ENCODE peak calls at places on chromosomes 13 and 19, in four cellular contexts. One of them, this sample, is unnamed.

GRCh38 chr19:40982594-40983101 is 8.4 kb upstream of the CYP2B6 start:
- ATAC-seq in activated T-cell treated with anti-CD3 and anti-CD28 coated beads, Interleukin-2, amount 50 U/mL, for 72 hours: no peak
- ATAC-seq in stimulated activated effector memory CD8-positive, alpha-beta T cell treated with anti-CD3 and anti-CD28 coated beads, Interleukin-12 subunit alpha, Interleukin-12 subunit beta, amount 100 ng/mL, for 72 hours: no peak
- ATAC-seq in T-cell: no peak
- ATAC-seq in this sample: no peak

GRCh38 chr13:74227476-74228158 is 93.4 kb upstream of the KLF12 start:
- ATAC-seq in T-cell: no peak
- ATAC-seq in stimulated activated effector memory CD8-positive, alpha-beta T cell treated with anti-CD3 and anti-CD28 coated beads, Interleukin-12 subunit alpha, Interleukin-12 subunit beta, amount 100 ng/mL, for 72 hours: no peak
- ATAC-seq in activated T-cell treated with anti-CD3 and anti-CD28 coated beads, Interleukin-2, amount 50 U/mL, for 72 hours: no peak
- ATAC-seq in this sample: no peak

GRCh38 chr19:16095071-16095571 is 16.6 kb upstream of the RAB8A start:
- ATAC-seq in stimulated activated effector memory CD8-positive, alpha-beta T cell treated with anti-CD3 and anti-CD28 coated beads, Interleukin-12 subunit alpha, Interleukin-12 subunit beta, amount 100 ng/mL, for 72 hours: peak
- ATAC-seq in activated T-cell treated with anti-CD3 and anti-CD28 coated beads, Interleukin-2, amount 50 U/mL, for 72 hours: peak
- ATAC-seq in T-cell: peak
- ATAC-seq in this sample: no peak

GRCh38 chr19:49419173-49419572 is 4.1 kb downstream of the PTH2 start:
- ATAC-seq in activated T-cell treated with anti-CD3 and anti-CD28 coated beads, Interleukin-2, amount 50 U/mL, for 72 hours: no peak
- ATAC-seq in T-cell: no peak
- ATAC-seq in stimulated activated effector memory CD8-positive, alpha-beta T cell treated with anti-CD3 and anti-CD28 coated beads, Interleukin-12 subunit alpha, Interleukin-12 subunit beta, amount 100 ng/mL, for 72 hours: no peak
- ATAC-seq in this sample: no peak

GRCh38 chr13:41658057-41658642 is 200.8 kb downstream of the RGCC start:
- ATAC-seq in T-cell: no peak
- ATAC-seq in stimulated activated effector memory CD8-positive, alpha-beta T cell treated with anti-CD3 and anti-CD28 coated beads, Interleukin-12 subunit alpha, Interleukin-12 subunit beta, amount 100 ng/mL, for 72 hours: no peak
- ATAC-seq in activated T-cell treated with anti-CD3 and anti-CD28 coated beads, Interleukin-2, amount 50 U/mL, for 72 hours: no peak
- ATAC-seq in this sample: no peak

GRCh38 chr13:71079638-71080037 is 787.4 kb downstream of the DACH1 start:
- ATAC-seq in stimulated activated effector memory CD8-positive, alpha-beta T cell treated with anti-CD3 and anti-CD28 coated beads, Interleukin-12 subunit alpha, Interleukin-12 subunit beta, amount 100 ng/mL, for 72 hours: no peak
- ATAC-seq in activated T-cell treated with anti-CD3 and anti-CD28 coated beads, Interleukin-2, amount 50 U/mL, for 72 hours: no peak
- ATAC-seq in T-cell: no peak
- ATAC-seq in this sample: no peak

GRCh38 chr19:7861619-7862412 is 12.4 kb downstream of the PRR36 start:
- ATAC-seq in stimulated activated effector memory CD8-positive, alpha-beta T cell treated with anti-CD3 and anti-CD28 coated beads, Interleukin-12 subunit alpha, Interleukin-12 subunit beta, amount 100 ng/mL, for 72 hours: peak
- ATAC-seq in T-cell: peak
- ATAC-seq in activated T-cell treated with anti-CD3 and anti-CD28 coated beads, Interleukin-2, amount 50 U/mL, for 72 hours: peak
- ATAC-seq in this sample: peak

GRCh38 chr19:8370176-8371010 is 6.4 kb downstream of the ANGPTL4 start:
- ATAC-seq in T-cell: no peak
- ATAC-seq in stimulated activated effector memory CD8-positive, alpha-beta T cell treated with anti-CD3 and anti-CD28 coated beads, Interleukin-12 subunit alpha, Interleukin-12 subunit beta, amount 100 ng/mL, for 72 hours: no peak
- ATAC-seq in activated T-cell treated with anti-CD3 and anti-CD28 coated beads, Interleukin-2, amount 50 U/mL, for 72 hours: no peak
- ATAC-seq in this sample: no peak